ENCODE peak calls at places on chromosome 10, in ten cellular contexts. P, T, K, B, C, G, O, Y, E and F are unnamed samples.

GRCh38 chr10:79196470-79197461 is 128.0 kb downstream of the ZMIZ1 start:
- DNase-seq in P (peak), T (peak), K (peak), B (peak), C (peak), G (peak), O (peak), Y (peak), E (peak), F (peak)

GRCh38 chr10:114825513-114826253 is 4.1 kb downstream of the FHIP2A start:
- DNase-seq in P (peak), T (peak), K (no peak), B (peak), C (peak), G (no peak), O (no peak), Y (no peak), E (no peak), F (peak)

GRCh38 chr10:103768345-103768744 is 87.0 kb downstream of the SH3PXD2A start:
- DNase-seq in P (no peak), T (no peak), K (no peak), B (no peak), C (no peak), G (no peak), O (no peak), Y (no peak), E (no peak), F (no peak)

GRCh38 chr10:52747680-52748079 is 24.9 kb downstream of the MBL2 start:
- DNase-seq in P (no peak), T (no peak), K (no peak), B (no peak), C (no peak), G (no peak), O (no peak), Y (no peak), E (no peak), F (no peak)

GRCh38 chr10:1358860-1359598 is 302.8 kb downstream of the WDR37 start:
- DNase-seq in P (no peak), T (no peak), K (peak), B (no peak), C (no peak), G (no peak), O (no peak), Y (no peak), E (no peak), F (no peak)

GRCh38 chr10:108850138-108850854 is 1073.0 kb downstream of the XPNPEP1 start:
- DNase-seq in P (no peak), T (no peak), K (no peak), B (no peak), C (no peak), G (no peak), O (no peak), Y (no peak), E (no peak), F (no peak)

GRCh38 chr10:80075781-80076180 is 2.7 kb upstream of the TMEM254 start:
- DNase-seq in P (peak), T (peak), K (no peak), B (peak), C (no peak), G (no peak), O (no peak), Y (no peak), E (no peak), F (peak)

GRCh38 chr10:79446451-79447020 is 1.1 kb upstream of the ZCCHC24 start:
- DNase-seq in P (peak), T (peak), K (no peak), B (no peak), C (peak), G (no peak), O (peak), Y (no peak), E (peak), F (no peak)

GRCh38 chr10:52314822-52315552 is 906 bp downstream of the DKK1 start:
- DNase-seq in P (peak), T (peak), K (no peak), B (peak), C (peak), G (no peak), O (no peak), Y (no peak), E (no peak), F (peak)

GRCh38 chr10:103661951-103662405 is 168.5 kb downstream of the NEURL1 start:
- DNase-seq in P (no peak), T (peak), K (no peak), B (no peak), C (no peak), G (no peak), O (no peak), Y (no peak), E (no peak), F (peak)

GRCh38 chr10:73296946-73297345 is 44.5 kb upstream of the MRPS16 start:
- DNase-seq in P (no peak), T (no peak), K (no peak), B (no peak), C (no peak), G (peak), O (no peak), Y (no peak), E (no peak), F (no peak)

GRCh38 chr10:104323721-104324686 is 14.3 kb downstream of the ITPRIP start:
- DNase-seq in P (no peak), T (no peak), K (no peak), B (no peak), C (no peak), G (no peak), O (no peak), Y (no peak), E (no peak), F (no peak)

GRCh38 chr10:60041489-60042133 is 135.3 kb upstream of the CCDC6 start:
- DNase-seq in P (no peak), T (no peak), K (no peak), B (no peak), C (no peak), G (no peak), O (no peak), Y (no peak), E (peak), F (no peak)

GRCh38 chr10:62853710-62854109 is 37.5 kb upstream of the EGR2 start:
- DNase-seq in P (no peak), T (no peak), K (peak), B (no peak), C (no peak), G (peak), O (no peak), Y (no peak), E (no peak), F (no peak)

GRCh38 chr10:70192325-70192966 is 22.1 kb upstream of the SAR1A start:
- DNase-seq in P (peak), T (peak), K (no peak), B (peak), C (no peak), G (no peak), O (no peak), Y (no peak), E (no peak), F (no peak)

GRCh38 chr10:33274096-33274785 is 60.2 kb downstream of the NRP1 start:
- DNase-seq in P (no peak), T (no peak), K (no peak), B (no peak), C (no peak), G (no peak), O (no peak), Y (no peak), E (no peak), F (no peak)

GRCh38 chr10:111057006-111057405 is 19.8 kb upstream of the ADRA2A start:
- DNase-seq in P (no peak), T (no peak), K (no peak), B (peak), C (no peak), G (no peak), O (no peak), Y (no peak), E (no peak), F (no peak)